ENCODE peak calls at places on chromosomes 1 and 21, in nine cellular contexts. One of them, this sample, is unnamed.

GRCh38 chr21:37043818-37044217 is 29.1 kb downstream of the PIGP start:
- DNase-seq in Peyer's patch: no peak
- DNase-seq in GM12864: no peak
- DNase-seq in endothelial cell: peak
- DNase-seq in WTC11: no peak
- DNase-seq in heart left ventricle: no peak
- DNase-seq in kidney: no peak
- DNase-seq in mesothelial cell of epicardium: no peak
- DNase-seq in keratinocyte: no peak
- DNase-seq in this sample: no peak

GRCh38 chr1:7860130-7860529 is 7.3 kb upstream of the UTS2 start:
- DNase-seq in keratinocyte: no peak
- DNase-seq in kidney: no peak
- DNase-seq in GM12864: no peak
- DNase-seq in heart left ventricle: no peak
- DNase-seq in WTC11: no peak
- DNase-seq in Peyer's patch: no peak
- DNase-seq in mesothelial cell of epicardium: no peak
- DNase-seq in endothelial cell: no peak
- DNase-seq in this sample: no peak

GRCh38 chr1:20086800-20087199 is 16.8 kb downstream of the PLA2G5 start:
- DNase-seq in GM12864: no peak
- DNase-seq in endothelial cell: no peak
- DNase-seq in kidney: no peak
- DNase-seq in keratinocyte: no peak
- DNase-seq in WTC11: no peak
- DNase-seq in heart left ventricle: no peak
- DNase-seq in mesothelial cell of epicardium: no peak
- DNase-seq in Peyer's patch: no peak
- DNase-seq in this sample: no peak

GRCh38 chr1:65362545-65362944 is 53.2 kb downstream of the DNAJC6 start:
- DNase-seq in mesothelial cell of epicardium: no peak
- DNase-seq in WTC11: no peak
- DNase-seq in GM12864: no peak
- DNase-seq in kidney: no peak
- DNase-seq in heart left ventricle: no peak
- DNase-seq in Peyer's patch: no peak
- DNase-seq in keratinocyte: peak
- DNase-seq in endothelial cell: no peak
- DNase-seq in this sample: no peak

GRCh38 chr21:43361493-43362296 is 65.2 kb downstream of the SIK1 start:
- DNase-seq in kidney: peak
- DNase-seq in heart left ventricle: no peak
- DNase-seq in Peyer's patch: peak
- DNase-seq in mesothelial cell of epicardium: no peak
- DNase-seq in keratinocyte: peak
- DNase-seq in GM12864: peak
- DNase-seq in WTC11: no peak
- DNase-seq in endothelial cell: no peak
- DNase-seq in this sample: no peak

GRCh38 chr1:231808990-231809389 is 182.4 kb downstream of the DISC1 start:
- DNase-seq in keratinocyte: no peak
- DNase-seq in mesothelial cell of epicardium: no peak
- DNase-seq in endothelial cell: no peak
- DNase-seq in heart left ventricle: no peak
- DNase-seq in kidney: no peak
- DNase-seq in GM12864: no peak
- DNase-seq in Peyer's patch: no peak
- DNase-seq in WTC11: no peak
- DNase-seq in this sample: no peak

GRCh38 chr21:45012661-45013270 is 61.6 kb upstream of the ADARB1 start:
- DNase-seq in kidney: peak
- DNase-seq in heart left ventricle: peak
- DNase-seq in GM12864: no peak
- DNase-seq in Peyer's patch: no peak
- DNase-seq in WTC11: peak
- DNase-seq in endothelial cell: no peak
- DNase-seq in mesothelial cell of epicardium: no peak
- DNase-seq in keratinocyte: no peak
- DNase-seq in this sample: no peak

GRCh38 chr1:981491-981954 is 370 bp downstream of the PERM1 start:
- DNase-seq in endothelial cell: no peak
- DNase-seq in mesothelial cell of epicardium: no peak
- DNase-seq in GM12864: no peak
- DNase-seq in kidney: no peak
- DNase-seq in WTC11: no peak
- DNase-seq in Peyer's patch: no peak
- DNase-seq in keratinocyte: no peak
- DNase-seq in heart left ventricle: peak
- DNase-seq in this sample: no peak

GRCh38 chr1:105909811-105910210 is 1146.7 kb upstream of the PRMT6 start:
- DNase-seq in mesothelial cell of epicardium: no peak
- DNase-seq in endothelial cell: no peak
- DNase-seq in keratinocyte: no peak
- DNase-seq in WTC11: no peak
- DNase-seq in kidney: no peak
- DNase-seq in GM12864: no peak
- DNase-seq in heart left ventricle: no peak
- DNase-seq in Peyer's patch: no peak
- DNase-seq in this sample: no peak

GRCh38 chr1:9905010-9905409 is 5.1 kb downstream of the CTNNBIP1 start:
- DNase-seq in keratinocyte: no peak
- DNase-seq in GM12864: no peak
- DNase-seq in mesothelial cell of epicardium: no peak
- DNase-seq in endothelial cell: no peak
- DNase-seq in Peyer's patch: no peak
- DNase-seq in kidney: no peak
- DNase-seq in WTC11: no peak
- DNase-seq in heart left ventricle: no peak
- DNase-seq in this sample: no peak

GRCh38 chr1:110370827-110371226 is 20.0 kb downstream of the SLC16A4 start:
- DNase-seq in kidney: no peak
- DNase-seq in GM12864: no peak
- DNase-seq in keratinocyte: no peak
- DNase-seq in endothelial cell: no peak
- DNase-seq in Peyer's patch: no peak
- DNase-seq in WTC11: no peak
- DNase-seq in heart left ventricle: no peak
- DNase-seq in mesothelial cell of epicardium: no peak
- DNase-seq in this sample: no peak

DNA sequence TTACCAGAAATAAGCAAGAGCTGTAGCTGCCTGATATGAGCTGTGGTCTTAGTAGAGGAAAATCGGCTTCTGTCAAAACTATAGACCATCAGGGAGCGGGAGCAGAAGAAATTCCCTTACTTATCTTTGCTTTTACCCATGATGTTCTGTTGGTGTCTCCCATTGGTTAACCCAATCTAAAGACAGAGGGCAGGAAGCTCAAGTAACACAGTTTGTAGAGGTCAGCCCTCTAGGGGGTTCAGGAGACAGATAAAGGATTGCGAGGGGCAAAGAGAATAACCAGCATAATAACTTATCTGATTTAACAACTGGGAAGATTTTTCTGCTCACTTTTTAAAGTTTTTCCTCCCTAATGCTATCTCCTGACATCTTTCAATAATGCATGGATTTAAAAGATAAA is 142.4 kb downstream of the NTMT2 start:
- DNase-seq in heart left ventricle: no peak
- DNase-seq in WTC11: no peak
- DNase-seq in GM12864: no peak
- DNase-seq in Peyer's patch: no peak
- DNase-seq in keratinocyte: no peak
- DNase-seq in endothelial cell: no peak
- DNase-seq in kidney: no peak
- DNase-seq in mesothelial cell of epicardium: no peak
- DNase-seq in this sample: no peak
- TF ChIP-seq CTCF in heart left ventricle: no peak
- TF ChIP-seq CTCF in WTC11: no peak
- TF ChIP-seq CTCF in GM12864: no peak
- TF ChIP-seq CTCF in Peyer's patch: no peak
- TF ChIP-seq CTCF in keratinocyte: no peak
- TF ChIP-seq CTCF in endothelial cell: no peak
- TF ChIP-seq CTCF in kidney: no peak
- TF ChIP-seq CTCF in mesothelial cell of epicardium: no peak
- TF ChIP-seq CTCF in this sample: no peak

GRCh38 chr1:228838717-228839500 is 103.6 kb downstream of the RHOU start:
- DNase-seq in GM12864: no peak
- DNase-seq in kidney: no peak
- DNase-seq in endothelial cell: no peak
- DNase-seq in WTC11: no peak
- DNase-seq in Peyer's patch: no peak
- DNase-seq in mesothelial cell of epicardium: no peak
- DNase-seq in heart left ventricle: no peak
- DNase-seq in keratinocyte: no peak
- DNase-seq in this sample: no peak
- TF ChIP-seq CTCF in GM12864: no peak
- TF ChIP-seq CTCF in kidney: no peak
- TF ChIP-seq CTCF in endothelial cell: no peak
- TF ChIP-seq CTCF in WTC11: no peak
- TF ChIP-seq CTCF in Peyer's patch: no peak
- TF ChIP-seq CTCF in mesothelial cell of epicardium: no peak
- TF ChIP-seq CTCF in heart left ventricle: no peak
- TF ChIP-seq CTCF in keratinocyte: no peak
- TF ChIP-seq CTCF in this sample: no peak

GRCh38 chr1:23555949-23556640 is 3.2 kb downstream of the ID3 start:
- DNase-seq in endothelial cell: peak
- DNase-seq in GM12864: no peak
- DNase-seq in WTC11: peak
- DNase-seq in heart left ventricle: no peak
- DNase-seq in keratinocyte: no peak
- DNase-seq in Peyer's patch: no peak
- DNase-seq in kidney: no peak
- DNase-seq in mesothelial cell of epicardium: no peak
- DNase-seq in this sample: no peak

GRCh38 chr1:23553206-23553895 is 6.0 kb downstream of the ID3 start:
- DNase-seq in mesothelial cell of epicardium: no peak
- DNase-seq in heart left ventricle: no peak
- DNase-seq in endothelial cell: no peak
- DNase-seq in kidney: no peak
- DNase-seq in GM12864: no peak
- DNase-seq in Peyer's patch: no peak
- DNase-seq in WTC11: no peak
- DNase-seq in keratinocyte: no peak
- DNase-seq in this sample: no peak

GRCh38 chr1:23553896-23554480 is 5.3 kb downstream of the ID3 start:
- DNase-seq in endothelial cell: no peak
- DNase-seq in mesothelial cell of epicardium: no peak
- DNase-seq in GM12864: no peak
- DNase-seq in kidney: peak
- DNase-seq in Peyer's patch: no peak
- DNase-seq in heart left ventricle: no peak
- DNase-seq in WTC11: peak
- DNase-seq in keratinocyte: no peak
- DNase-seq in this sample: no peak

GRCh38 chr1:23555225-23555801 is 4.0 kb downstream of the ID3 start:
- DNase-seq in keratinocyte: no peak
- DNase-seq in mesothelial cell of epicardium: peak
- DNase-seq in heart left ventricle: no peak
- DNase-seq in kidney: no peak
- DNase-seq in GM12864: no peak
- DNase-seq in WTC11: peak
- DNase-seq in Peyer's patch: no peak
- DNase-seq in endothelial cell: no peak
- DNase-seq in this sample: no peak

DNA sequence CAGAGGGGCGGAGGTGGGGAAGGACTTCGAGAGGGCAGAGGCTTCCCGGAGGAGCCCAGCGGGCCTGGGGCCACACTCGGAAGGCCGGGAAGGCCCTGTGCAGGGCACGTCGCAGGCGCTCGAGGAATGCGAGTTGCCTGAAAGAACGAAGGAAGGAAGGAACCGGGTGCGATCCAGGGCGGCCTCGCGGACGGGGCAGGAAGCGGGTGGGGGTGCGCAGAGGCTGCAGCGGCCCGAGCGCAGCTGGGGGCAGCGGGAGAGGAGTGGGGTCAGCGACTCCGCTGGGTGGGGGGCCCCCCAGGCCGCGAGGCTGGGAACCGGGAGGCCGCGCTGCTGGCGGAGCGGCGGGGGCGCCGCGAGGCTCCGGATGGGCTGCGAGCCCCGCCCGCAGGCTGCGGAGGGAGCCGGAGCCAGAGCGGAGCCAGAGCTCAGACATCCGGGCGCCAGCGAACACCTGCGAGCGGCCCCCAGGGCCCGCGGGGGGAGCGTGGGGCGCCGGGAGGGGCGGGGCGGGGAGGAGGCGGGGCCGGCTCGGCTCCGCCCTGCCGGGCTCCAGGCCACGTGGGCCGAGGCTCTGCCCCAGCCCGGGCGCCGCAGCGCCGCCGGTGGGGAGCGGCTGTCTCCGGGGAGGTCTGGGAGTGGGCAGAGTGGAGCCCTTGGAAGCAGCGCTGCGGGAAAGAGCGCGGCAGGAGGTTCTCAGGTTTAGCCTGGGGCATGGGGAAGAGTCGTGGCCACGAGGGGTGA is 4.6 kb downstream of the ID3 start:
- DNase-seq in WTC11: peak
- DNase-seq in GM12864: no peak
- DNase-seq in kidney: peak
- DNase-seq in heart left ventricle: peak
- DNase-seq in endothelial cell: peak
- DNase-seq in mesothelial cell of epicardium: peak
- DNase-seq in keratinocyte: no peak
- DNase-seq in Peyer's patch: peak
- DNase-seq in this sample: no peak
- TF ChIP-seq CTCF in WTC11: no peak
- TF ChIP-seq CTCF in GM12864: peak
- TF ChIP-seq CTCF in kidney: peak
- TF ChIP-seq CTCF in heart left ventricle: peak
- TF ChIP-seq CTCF in endothelial cell: no peak
- TF ChIP-seq CTCF in mesothelial cell of epicardium: no peak
- TF ChIP-seq CTCF in keratinocyte: peak
- TF ChIP-seq CTCF in Peyer's patch: peak
- TF ChIP-seq CTCF in this sample: no peak

GRCh38 chr1:154556422-154556821 is 2.0 kb downstream of the UBE2Q1 start:
- DNase-seq in kidney: no peak
- DNase-seq in WTC11: peak
- DNase-seq in endothelial cell: no peak
- DNase-seq in Peyer's patch: no peak
- DNase-seq in heart left ventricle: no peak
- DNase-seq in GM12864: no peak
- DNase-seq in mesothelial cell of epicardium: no peak
- DNase-seq in keratinocyte: no peak
- DNase-seq in this sample: no peak

GRCh38 chr1:154559496-154559950 is 1.1 kb upstream of the UBE2Q1 start:
- DNase-seq in WTC11: peak
- DNase-seq in Peyer's patch: peak
- DNase-seq in keratinocyte: peak
- DNase-seq in mesothelial cell of epicardium: peak
- DNase-seq in endothelial cell: peak
- DNase-seq in kidney: peak
- DNase-seq in heart left ventricle: peak
- DNase-seq in GM12864: peak
- DNase-seq in this sample: peak

GRCh38 chr1:154558610-154559495 is at the start of gene UBE2Q1:
- DNase-seq in endothelial cell: peak
- DNase-seq in keratinocyte: peak
- DNase-seq in kidney: peak
- DNase-seq in GM12864: peak
- DNase-seq in WTC11: peak
- DNase-seq in mesothelial cell of epicardium: peak
- DNase-seq in Peyer's patch: peak
- DNase-seq in heart left ventricle: peak
- DNase-seq in this sample: peak

GRCh38 chr1:154557939-154558609 is 388 bp downstream of the UBE2Q1 start:
- DNase-seq in GM12864: no peak
- DNase-seq in keratinocyte: no peak
- DNase-seq in endothelial cell: peak
- DNase-seq in Peyer's patch: peak
- DNase-seq in WTC11: peak
- DNase-seq in heart left ventricle: peak
- DNase-seq in mesothelial cell of epicardium: peak
- DNase-seq in kidney: peak
- DNase-seq in this sample: no peak

GRCh38 chr1:154557248-154557938 is 1.1 kb downstream of the UBE2Q1 start:
- DNase-seq in mesothelial cell of epicardium: no peak
- DNase-seq in keratinocyte: no peak
- DNase-seq in kidney: no peak
- DNase-seq in heart left ventricle: no peak
- DNase-seq in GM12864: no peak
- DNase-seq in endothelial cell: no peak
- DNase-seq in Peyer's patch: no peak
- DNase-seq in WTC11: no peak
- DNase-seq in this sample: no peak
- TF ChIP-seq CTCF in mesothelial cell of epicardium: no peak
- TF ChIP-seq CTCF in keratinocyte: no peak
- TF ChIP-seq CTCF in kidney: no peak
- TF ChIP-seq CTCF in heart left ventricle: no peak
- TF ChIP-seq CTCF in GM12864: no peak
- TF ChIP-seq CTCF in endothelial cell: no peak
- TF ChIP-seq CTCF in Peyer's patch: no peak
- TF ChIP-seq CTCF in WTC11: no peak
- TF ChIP-seq CTCF in this sample: no peak

This sample was measured in omental fat pad.